ENCODE peak calls at places on chromosomes 5 and 9, in seven cellular contexts. V, S, G, W, A, P and I are unnamed samples.

GRCh38 chr5:102802704-102803458 is 47.8 kb downstream of the PAM start:
- DNase-seq in S (no peak), A (no peak), V (no peak), P (no peak), G (no peak), W (no peak), I (no peak)

GRCh38 chr9:114643001-114643400 is 14.6 kb downstream of the TEX53 start:
- DNase-seq in W (no peak), P (no peak), V (no peak), G (no peak), A (no peak), S (no peak), I (no peak)

GRCh38 chr5:116947691-116948528 is 373.3 kb upstream of the SEMA6A start:
- DNase-seq in P (peak), V (peak), W (peak), S (no peak), G (no peak), A (peak), I (peak)

GRCh38 chr9:13213337-13213736 is 66.2 kb downstream of the MPDZ start:
- DNase-seq in A (no peak), V (no peak), W (no peak), P (no peak), G (peak), S (peak), I (no peak)

GRCh38 chr9:37949576-37949975 is 45.6 kb upstream of the SLC25A51 start:
- DNase-seq in A (no peak), W (no peak), V (no peak), G (no peak), P (no peak), S (no peak), I (no peak)

GRCh38 chr9:70061776-70062175 is 18.1 kb downstream of the MAMDC2 start:
- DNase-seq in G (peak), S (no peak), A (no peak), W (no peak), P (no peak), V (no peak), I (no peak)

GRCh38 chr5:6158974-6159863 is 219.1 kb downstream of the MED10 start:
- DNase-seq in P (no peak), W (no peak), V (no peak), S (peak), G (peak), A (no peak), I (no peak)

GRCh38 chr9:93653762-93654161 is 77.4 kb downstream of the PHF2 start:
- DNase-seq in P (no peak), G (no peak), V (no peak), S (no peak), A (no peak), W (no peak), I (peak)

GRCh38 chr5:80216753-80217596 is 38.9 kb downstream of the SERINC5 start:
- DNase-seq in G (peak), P (no peak), V (no peak), S (no peak), W (peak), A (no peak), I (peak)